ENCODE peak calls at places on chromosomes 3 and 15, in six cellular contexts. M, Z, Y, L, C and N are unnamed samples.

GRCh38 chr3:116378077-116378476 is 67.2 kb downstream of the LSAMP start:
- DNase-seq in M (no peak), Z (no peak), Y (no peak), L (no peak), C (no peak), N (no peak)

GRCh38 chr15:29291067-29291466 is 21.4 kb upstream of the NSMCE3 start:
- DNase-seq in M (no peak), Z (no peak), Y (no peak), L (no peak), C (no peak), N (no peak)

GRCh38 chr15:52164631-52165265 is 26.4 kb downstream of the GNB5 start:
- DNase-seq in M (no peak), Z (no peak), Y (no peak), L (no peak), C (peak), N (no peak)

GRCh38 chr15:48029656-48030055 is 91.1 kb upstream of the SLC24A5 start:
- DNase-seq in M (no peak), Z (no peak), Y (no peak), L (no peak), C (no peak), N (no peak)

GRCh38 chr3:34183114-34183513 is 384.7 kb downstream of the PDCD6IP start:
- DNase-seq in M (no peak), Z (no peak), Y (no peak), L (no peak), C (no peak), N (no peak)

GRCh38 chr3:141227752-141228151 is 3.9 kb upstream of the PXYLP1 start:
- DNase-seq in M (no peak), Z (no peak), Y (no peak), L (no peak), C (peak), N (no peak)

GRCh38 chr3:183254816-183255730 is 2.0 kb downstream of the B3GNT5 start:
- DNase-seq in M (peak), Z (peak), Y (no peak), L (peak), C (no peak), N (no peak)

GRCh38 chr3:12663311-12663935 is 494 bp downstream of the RAF1 start:
- DNase-seq in M (peak), Z (peak), Y (peak), L (peak), C (peak), N (peak)

GRCh38 chr3:190429681-190430080 is 20.0 kb downstream of the TMEM207 start:
- DNase-seq in M (no peak), Z (no peak), Y (no peak), L (no peak), C (peak), N (no peak)

GRCh38 chr15:67109141-67110034 is 44.0 kb downstream of the SMAD3 start:
- DNase-seq in M (no peak), Z (peak), Y (no peak), L (peak), C (peak), N (peak)